ENCODE peak calls at places on chromosomes 5 and 9, in seven cellular contexts. One of them, this sample, is unnamed.

GRCh38 chr9:38659538-38659937 is 39.1 kb upstream of the ANKRD18A start:
- DNase-seq in fibroblast of pulmonary artery: no peak
- DNase-seq in NCI-H774: no peak
- DNase-seq in CD4-positive, alpha-beta T cell: no peak
- DNase-seq in stimulated activated CD4-positive, alpha-beta T cell treated with anti-CD3 and anti-CD28 coated beads, Interleukin-15, amount 100 ng/mL, for 24 hours: no peak
- DNase-seq in RCC 7860: no peak
- DNase-seq in activated CD4-positive, alpha-beta T cell treated with anti-CD3 and anti-CD28 coated beads for 24 hours: no peak
- DNase-seq in this sample: no peak

GRCh38 chr9:21549251-21549765 is 67.2 kb upstream of the IFNE start:
- DNase-seq in stimulated activated CD4-positive, alpha-beta T cell treated with anti-CD3 and anti-CD28 coated beads, Interleukin-15, amount 100 ng/mL, for 24 hours: no peak
- DNase-seq in activated CD4-positive, alpha-beta T cell treated with anti-CD3 and anti-CD28 coated beads for 24 hours: no peak
- DNase-seq in RCC 7860: peak
- DNase-seq in NCI-H774: no peak
- DNase-seq in fibroblast of pulmonary artery: peak
- DNase-seq in CD4-positive, alpha-beta T cell: no peak
- DNase-seq in this sample: no peak

GRCh38 chr9:128026255-128027165 is 40.6 kb downstream of the NAIF1 start:
- DNase-seq in fibroblast of pulmonary artery: peak
- DNase-seq in NCI-H774: no peak
- DNase-seq in RCC 7860: no peak
- DNase-seq in stimulated activated CD4-positive, alpha-beta T cell treated with anti-CD3 and anti-CD28 coated beads, Interleukin-15, amount 100 ng/mL, for 24 hours: peak
- DNase-seq in CD4-positive, alpha-beta T cell: peak
- DNase-seq in activated CD4-positive, alpha-beta T cell treated with anti-CD3 and anti-CD28 coated beads for 24 hours: peak
- DNase-seq in this sample: no peak

GRCh38 chr5:120568716-120569115 is 104.6 kb downstream of the PRR16 start:
- DNase-seq in CD4-positive, alpha-beta T cell: no peak
- DNase-seq in fibroblast of pulmonary artery: peak
- DNase-seq in RCC 7860: no peak
- DNase-seq in stimulated activated CD4-positive, alpha-beta T cell treated with anti-CD3 and anti-CD28 coated beads, Interleukin-15, amount 100 ng/mL, for 24 hours: no peak
- DNase-seq in activated CD4-positive, alpha-beta T cell treated with anti-CD3 and anti-CD28 coated beads for 24 hours: no peak
- DNase-seq in NCI-H774: no peak
- DNase-seq in this sample: no peak

GRCh38 chr5:8598356-8598755 is 729.4 kb downstream of the MTRR start:
- DNase-seq in NCI-H774: no peak
- DNase-seq in fibroblast of pulmonary artery: no peak
- DNase-seq in stimulated activated CD4-positive, alpha-beta T cell treated with anti-CD3 and anti-CD28 coated beads, Interleukin-15, amount 100 ng/mL, for 24 hours: no peak
- DNase-seq in CD4-positive, alpha-beta T cell: no peak
- DNase-seq in RCC 7860: no peak
- DNase-seq in activated CD4-positive, alpha-beta T cell treated with anti-CD3 and anti-CD28 coated beads for 24 hours: no peak
- DNase-seq in this sample: no peak

GRCh38 chr5:143636951-143637528 is 174.9 kb upstream of the HMHB1 start:
- DNase-seq in CD4-positive, alpha-beta T cell: no peak
- DNase-seq in stimulated activated CD4-positive, alpha-beta T cell treated with anti-CD3 and anti-CD28 coated beads, Interleukin-15, amount 100 ng/mL, for 24 hours: no peak
- DNase-seq in RCC 7860: no peak
- DNase-seq in activated CD4-positive, alpha-beta T cell treated with anti-CD3 and anti-CD28 coated beads for 24 hours: no peak
- DNase-seq in fibroblast of pulmonary artery: peak
- DNase-seq in NCI-H774: no peak
- DNase-seq in this sample: no peak

GRCh38 chr5:119355244-119355635 is 579 bp upstream of the TNFAIP8 start:
- DNase-seq in CD4-positive, alpha-beta T cell: peak
- DNase-seq in NCI-H774: no peak
- DNase-seq in fibroblast of pulmonary artery: no peak
- DNase-seq in activated CD4-positive, alpha-beta T cell treated with anti-CD3 and anti-CD28 coated beads for 24 hours: no peak
- DNase-seq in stimulated activated CD4-positive, alpha-beta T cell treated with anti-CD3 and anti-CD28 coated beads, Interleukin-15, amount 100 ng/mL, for 24 hours: peak
- DNase-seq in RCC 7860: no peak
- DNase-seq in this sample: no peak

GRCh38 chr9:124300312-124300711 is 42.6 kb downstream of the NEK6 start:
- DNase-seq in NCI-H774: no peak
- DNase-seq in activated CD4-positive, alpha-beta T cell treated with anti-CD3 and anti-CD28 coated beads for 24 hours: no peak
- DNase-seq in CD4-positive, alpha-beta T cell: no peak
- DNase-seq in stimulated activated CD4-positive, alpha-beta T cell treated with anti-CD3 and anti-CD28 coated beads, Interleukin-15, amount 100 ng/mL, for 24 hours: no peak
- DNase-seq in fibroblast of pulmonary artery: no peak
- DNase-seq in RCC 7860: no peak
- DNase-seq in this sample: no peak

GRCh38 chr5:135027699-135028615 is 6.1 kb downstream of the PITX1 start:
- DNase-seq in stimulated activated CD4-positive, alpha-beta T cell treated with anti-CD3 and anti-CD28 coated beads, Interleukin-15, amount 100 ng/mL, for 24 hours: peak
- DNase-seq in RCC 7860: no peak
- DNase-seq in CD4-positive, alpha-beta T cell: no peak
- DNase-seq in NCI-H774: no peak
- DNase-seq in activated CD4-positive, alpha-beta T cell treated with anti-CD3 and anti-CD28 coated beads for 24 hours: no peak
- DNase-seq in fibroblast of pulmonary artery: no peak
- DNase-seq in this sample: no peak

GRCh38 chr9:77440057-77440456 is 208.1 kb downstream of the GNA14 start:
- DNase-seq in CD4-positive, alpha-beta T cell: no peak
- DNase-seq in stimulated activated CD4-positive, alpha-beta T cell treated with anti-CD3 and anti-CD28 coated beads, Interleukin-15, amount 100 ng/mL, for 24 hours: no peak
- DNase-seq in NCI-H774: no peak
- DNase-seq in activated CD4-positive, alpha-beta T cell treated with anti-CD3 and anti-CD28 coated beads for 24 hours: no peak
- DNase-seq in RCC 7860: no peak
- DNase-seq in fibroblast of pulmonary artery: no peak
- DNase-seq in this sample: no peak

GRCh38 chr5:55538621-55539020 is 3.9 kb upstream of the PLPP1 start:
- DNase-seq in fibroblast of pulmonary artery: no peak
- DNase-seq in activated CD4-positive, alpha-beta T cell treated with anti-CD3 and anti-CD28 coated beads for 24 hours: no peak
- DNase-seq in stimulated activated CD4-positive, alpha-beta T cell treated with anti-CD3 and anti-CD28 coated beads, Interleukin-15, amount 100 ng/mL, for 24 hours: no peak
- DNase-seq in NCI-H774: no peak
- DNase-seq in RCC 7860: no peak
- DNase-seq in CD4-positive, alpha-beta T cell: no peak
- DNase-seq in this sample: no peak

GRCh38 chr5:53482717-53483638 is 2.5 kb downstream of the FST start:
- DNase-seq in CD4-positive, alpha-beta T cell: no peak
- DNase-seq in fibroblast of pulmonary artery: peak
- DNase-seq in NCI-H774: no peak
- DNase-seq in activated CD4-positive, alpha-beta T cell treated with anti-CD3 and anti-CD28 coated beads for 24 hours: no peak
- DNase-seq in RCC 7860: no peak
- DNase-seq in stimulated activated CD4-positive, alpha-beta T cell treated with anti-CD3 and anti-CD28 coated beads, Interleukin-15, amount 100 ng/mL, for 24 hours: peak
- DNase-seq in this sample: no peak

GRCh38 chr5:111932628-111933027 is 175.6 kb upstream of the NREP start:
- DNase-seq in NCI-H774: no peak
- DNase-seq in RCC 7860: peak
- DNase-seq in stimulated activated CD4-positive, alpha-beta T cell treated with anti-CD3 and anti-CD28 coated beads, Interleukin-15, amount 100 ng/mL, for 24 hours: no peak
- DNase-seq in CD4-positive, alpha-beta T cell: no peak
- DNase-seq in activated CD4-positive, alpha-beta T cell treated with anti-CD3 and anti-CD28 coated beads for 24 hours: no peak
- DNase-seq in fibroblast of pulmonary artery: no peak
- DNase-seq in this sample: no peak

GRCh38 chr5:14574124-14574523 is 7.5 kb upstream of the OTULINL start:
- DNase-seq in fibroblast of pulmonary artery: no peak
- DNase-seq in stimulated activated CD4-positive, alpha-beta T cell treated with anti-CD3 and anti-CD28 coated beads, Interleukin-15, amount 100 ng/mL, for 24 hours: no peak
- DNase-seq in RCC 7860: no peak
- DNase-seq in activated CD4-positive, alpha-beta T cell treated with anti-CD3 and anti-CD28 coated beads for 24 hours: no peak
- DNase-seq in NCI-H774: no peak
- DNase-seq in CD4-positive, alpha-beta T cell: no peak
- DNase-seq in this sample: no peak